ENCODE peak calls at places on chromosomes 16 and 17, in seven cellular contexts. One of them, this sample, is unnamed. For H3K4me1, the result is how much of the 10 kb centered on the place peaks cover.

GRCh38 chr16:27378871-27379580 is 22.9 kb upstream of the IL21R start:
- ATAC-seq in right cardiac atrium: no peak
- ATAC-seq in right lobe of liver: no peak
- ATAC-seq in heart right ventricle: no peak
- ATAC-seq in left lung: no peak
- ATAC-seq in upper lobe of left lung: no peak
- ATAC-seq in naive thymus-derived CD4-positive, alpha-beta T cell: no peak
- ATAC-seq in this sample: no peak

GRCh38 chr16:62738631-62739030 is 702.4 kb upstream of the CDH8 start:
- ATAC-seq in right cardiac atrium: peak
- ATAC-seq in right lobe of liver: no peak
- ATAC-seq in heart right ventricle: no peak
- ATAC-seq in left lung: no peak
- ATAC-seq in upper lobe of left lung: no peak
- ATAC-seq in naive thymus-derived CD4-positive, alpha-beta T cell: no peak
- ATAC-seq in this sample: no peak

GRCh38 chr17:31695456-31696090 is 163.5 kb downstream of the COPRS start:
- ATAC-seq in right cardiac atrium: peak
- ATAC-seq in right lobe of liver: no peak
- ATAC-seq in heart right ventricle: peak
- ATAC-seq in left lung: no peak
- ATAC-seq in upper lobe of left lung: no peak
- ATAC-seq in naive thymus-derived CD4-positive, alpha-beta T cell: no peak
- ATAC-seq in this sample: peak

GRCh38 chr17:76556759-76557367 is 17.0 kb downstream of the PRCD start:
- ATAC-seq in right cardiac atrium: peak
- ATAC-seq in right lobe of liver: peak
- ATAC-seq in heart right ventricle: peak
- ATAC-seq in left lung: peak
- ATAC-seq in upper lobe of left lung: peak
- ATAC-seq in naive thymus-derived CD4-positive, alpha-beta T cell: peak
- ATAC-seq in this sample: peak

GRCh38 chr17:16973760-16974540 is 2.0 kb upstream of the TNFRSF13B start:
- ATAC-seq in right cardiac atrium: no peak
- ATAC-seq in right lobe of liver: no peak
- ATAC-seq in heart right ventricle: no peak
- ATAC-seq in left lung: no peak
- ATAC-seq in upper lobe of left lung: no peak
- ATAC-seq in naive thymus-derived CD4-positive, alpha-beta T cell: peak
- ATAC-seq in this sample: no peak

GRCh38 chr16:68126395-68126794 is 41.2 kb downstream of the NFATC3 start:
- ATAC-seq in right cardiac atrium: no peak
- ATAC-seq in right lobe of liver: no peak
- ATAC-seq in heart right ventricle: no peak
- ATAC-seq in left lung: no peak
- ATAC-seq in upper lobe of left lung: no peak
- ATAC-seq in naive thymus-derived CD4-positive, alpha-beta T cell: no peak
- ATAC-seq in this sample: no peak

GRCh38 chr16:87686697-87687570 is 78.9 kb downstream of the KLHDC4 start:
- ATAC-seq in right cardiac atrium: no peak
- ATAC-seq in right lobe of liver: no peak
- ATAC-seq in heart right ventricle: no peak
- ATAC-seq in left lung: no peak
- ATAC-seq in upper lobe of left lung: no peak
- ATAC-seq in naive thymus-derived CD4-positive, alpha-beta T cell: no peak
- ATAC-seq in this sample: no peak

GRCh38 chr17:63356275-63356905 is 89.7 kb downstream of the CYB561 start:
- ATAC-seq in right cardiac atrium: peak
- ATAC-seq in right lobe of liver: no peak
- ATAC-seq in heart right ventricle: peak
- ATAC-seq in left lung: peak
- ATAC-seq in upper lobe of left lung: no peak
- ATAC-seq in naive thymus-derived CD4-positive, alpha-beta T cell: no peak
- ATAC-seq in this sample: peak

GRCh38 chr16:24853830-24854229 is 8.1 kb downstream of the SLC5A11 start:
- ATAC-seq in right cardiac atrium: peak
- ATAC-seq in right lobe of liver: no peak
- ATAC-seq in heart right ventricle: peak
- ATAC-seq in left lung: no peak
- ATAC-seq in upper lobe of left lung: no peak
- ATAC-seq in naive thymus-derived CD4-positive, alpha-beta T cell: no peak
- ATAC-seq in this sample: no peak

GRCh38 chr17:59762022-59762825 is 54.8 kb downstream of the VMP1 start:
- ATAC-seq in right cardiac atrium: no peak
- ATAC-seq in right lobe of liver: no peak
- ATAC-seq in heart right ventricle: no peak
- ATAC-seq in left lung: peak
- ATAC-seq in upper lobe of left lung: no peak
- ATAC-seq in naive thymus-derived CD4-positive, alpha-beta T cell: no peak
- ATAC-seq in this sample: no peak

GRCh38 chr17:82882715-82883446 is 43.1 kb upstream of the ZNF750 start:
- ATAC-seq in right cardiac atrium: peak
- ATAC-seq in right lobe of liver: peak
- ATAC-seq in heart right ventricle: no peak
- ATAC-seq in left lung: peak
- ATAC-seq in upper lobe of left lung: peak
- ATAC-seq in naive thymus-derived CD4-positive, alpha-beta T cell: peak
- ATAC-seq in this sample: no peak

GRCh38 chr17:12580640-12581039 is 85.0 kb upstream of the MYOCD start:
- ATAC-seq in right cardiac atrium: no peak
- ATAC-seq in right lobe of liver: no peak
- ATAC-seq in heart right ventricle: peak
- ATAC-seq in left lung: peak
- ATAC-seq in upper lobe of left lung: no peak
- ATAC-seq in naive thymus-derived CD4-positive, alpha-beta T cell: no peak
- ATAC-seq in this sample: no peak

GRCh38 chr16:81917375-81917774 is 93.9 kb downstream of the SDR42E1 start:
- ATAC-seq in right cardiac atrium: no peak
- ATAC-seq in right lobe of liver: no peak
- ATAC-seq in heart right ventricle: no peak
- ATAC-seq in left lung: no peak
- ATAC-seq in upper lobe of left lung: no peak
- ATAC-seq in naive thymus-derived CD4-positive, alpha-beta T cell: no peak
- ATAC-seq in this sample: no peak

GRCh38 chr16:10098991-10099390 is 83.2 kb downstream of the GRIN2A start:
- ATAC-seq in right cardiac atrium: no peak
- ATAC-seq in right lobe of liver: no peak
- ATAC-seq in heart right ventricle: no peak
- ATAC-seq in left lung: no peak
- ATAC-seq in upper lobe of left lung: no peak
- ATAC-seq in naive thymus-derived CD4-positive, alpha-beta T cell: no peak
- ATAC-seq in this sample: no peak

GRCh38 chr17:4261452-4261851 is 2.3 kb downstream of the ANKFY1 start:
- ATAC-seq in right cardiac atrium: no peak
- ATAC-seq in right lobe of liver: no peak
- ATAC-seq in heart right ventricle: no peak
- ATAC-seq in left lung: no peak
- ATAC-seq in upper lobe of left lung: no peak
- ATAC-seq in naive thymus-derived CD4-positive, alpha-beta T cell: no peak
- ATAC-seq in this sample: no peak

GRCh38 chr16:27237229-27238015 is 31.1 kb downstream of the NSMCE1 start:
- ATAC-seq in right cardiac atrium: peak
- ATAC-seq in right lobe of liver: peak
- ATAC-seq in heart right ventricle: peak
- ATAC-seq in left lung: peak
- ATAC-seq in upper lobe of left lung: peak
- ATAC-seq in naive thymus-derived CD4-positive, alpha-beta T cell: peak
- ATAC-seq in this sample: no peak

GRCh38 chr16:50695017-50696000 is 1.9 kb downstream of the NOD2 start:
- ATAC-seq in right cardiac atrium: peak
- ATAC-seq in right lobe of liver: peak
- ATAC-seq in heart right ventricle: no peak
- ATAC-seq in left lung: peak
- ATAC-seq in upper lobe of left lung: no peak
- ATAC-seq in naive thymus-derived CD4-positive, alpha-beta T cell: peak
- ATAC-seq in this sample: peak

GRCh38 chr16:54409982-54410381 is 123.4 kb upstream of the IRX3 start:
- ATAC-seq in right cardiac atrium: no peak
- ATAC-seq in right lobe of liver: no peak
- ATAC-seq in heart right ventricle: no peak
- ATAC-seq in left lung: no peak
- ATAC-seq in upper lobe of left lung: no peak
- ATAC-seq in naive thymus-derived CD4-positive, alpha-beta T cell: no peak
- ATAC-seq in this sample: no peak

GRCh38 chr16:50282010-50282538 is 15.7 kb downstream of the ADCY7 start:
- ATAC-seq in right cardiac atrium: peak
- ATAC-seq in right lobe of liver: peak
- ATAC-seq in heart right ventricle: peak
- ATAC-seq in left lung: peak
- ATAC-seq in upper lobe of left lung: peak
- ATAC-seq in naive thymus-derived CD4-positive, alpha-beta T cell: peak
- ATAC-seq in this sample: peak

GRCh38 chr16:71896688-71897368 is 1.5 kb downstream of the IST1 start:
- ATAC-seq in right cardiac atrium: no peak
- ATAC-seq in right lobe of liver: no peak
- ATAC-seq in heart right ventricle: no peak
- ATAC-seq in left lung: no peak
- ATAC-seq in upper lobe of left lung: no peak
- ATAC-seq in naive thymus-derived CD4-positive, alpha-beta T cell: no peak
- ATAC-seq in this sample: no peak
- H3K4me1 ChIP-seq in right cardiac atrium: under half
- H3K4me1 ChIP-seq in right lobe of liver: under half
- H3K4me1 ChIP-seq in heart right ventricle: under half
- H3K4me1 ChIP-seq in left lung: half or more
- H3K4me1 ChIP-seq in upper lobe of left lung: half or more
- H3K4me1 ChIP-seq in naive thymus-derived CD4-positive, alpha-beta T cell: under half
- H3K4me1 ChIP-seq in this sample: half or more

GRCh38 chr16:56935201-56935600 is 3.3 kb downstream of the HERPUD1 start:
- ATAC-seq in right cardiac atrium: no peak
- ATAC-seq in right lobe of liver: no peak
- ATAC-seq in heart right ventricle: no peak
- ATAC-seq in left lung: no peak
- ATAC-seq in upper lobe of left lung: no peak
- ATAC-seq in naive thymus-derived CD4-positive, alpha-beta T cell: no peak
- ATAC-seq in this sample: no peak
- H3K4me1 ChIP-seq in right cardiac atrium: under half
- H3K4me1 ChIP-seq in right lobe of liver: under half
- H3K4me1 ChIP-seq in heart right ventricle: half or more
- H3K4me1 ChIP-seq in left lung: half or more
- H3K4me1 ChIP-seq in upper lobe of left lung: half or more
- H3K4me1 ChIP-seq in naive thymus-derived CD4-positive, alpha-beta T cell: under half
- H3K4me1 ChIP-seq in this sample: under half

DNA sequence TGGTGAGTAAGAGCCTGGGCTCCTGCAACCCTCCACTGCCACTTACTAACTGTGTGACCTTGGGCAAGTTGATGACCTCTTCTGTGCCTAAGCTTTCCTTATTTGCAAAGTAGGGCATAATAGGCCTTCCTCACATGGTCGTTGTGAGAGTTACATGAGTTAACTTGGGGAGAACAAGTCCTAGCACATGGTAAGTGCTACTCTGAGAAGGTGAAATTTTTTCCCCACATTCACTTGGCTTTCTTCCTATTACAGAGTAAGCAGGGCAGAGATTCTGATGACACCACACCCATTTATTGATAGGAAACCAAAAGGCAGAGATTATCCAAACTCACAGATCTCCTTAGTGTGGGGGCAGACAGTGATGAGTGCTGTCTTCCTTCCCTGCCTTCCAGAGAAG is 1.6 kb downstream of the KCNH4 start:
- ATAC-seq in right cardiac atrium: no peak
- ATAC-seq in right lobe of liver: no peak
- ATAC-seq in heart right ventricle: no peak
- ATAC-seq in left lung: no peak
- ATAC-seq in upper lobe of left lung: no peak
- ATAC-seq in naive thymus-derived CD4-positive, alpha-beta T cell: no peak
- ATAC-seq in this sample: no peak
- H3K4me1 ChIP-seq in right cardiac atrium: under half
- H3K4me1 ChIP-seq in right lobe of liver: under half
- H3K4me1 ChIP-seq in heart right ventricle: under half
- H3K4me1 ChIP-seq in left lung: under half
- H3K4me1 ChIP-seq in upper lobe of left lung: under half
- H3K4me1 ChIP-seq in naive thymus-derived CD4-positive, alpha-beta T cell: under half
- H3K4me1 ChIP-seq in this sample: under half

GRCh38 chr17:74523308-74523707 is 8.0 kb downstream of the CD300LB start:
- ATAC-seq in right cardiac atrium: no peak
- ATAC-seq in right lobe of liver: no peak
- ATAC-seq in heart right ventricle: no peak
- ATAC-seq in left lung: no peak
- ATAC-seq in upper lobe of left lung: no peak
- ATAC-seq in naive thymus-derived CD4-positive, alpha-beta T cell: no peak
- ATAC-seq in this sample: no peak
- H3K4me1 ChIP-seq in right cardiac atrium: under half
- H3K4me1 ChIP-seq in right lobe of liver: under half
- H3K4me1 ChIP-seq in heart right ventricle: under half
- H3K4me1 ChIP-seq in left lung: half or more
- H3K4me1 ChIP-seq in upper lobe of left lung: under half
- H3K4me1 ChIP-seq in naive thymus-derived CD4-positive, alpha-beta T cell: under half
- H3K4me1 ChIP-seq in this sample: under half

DNA sequence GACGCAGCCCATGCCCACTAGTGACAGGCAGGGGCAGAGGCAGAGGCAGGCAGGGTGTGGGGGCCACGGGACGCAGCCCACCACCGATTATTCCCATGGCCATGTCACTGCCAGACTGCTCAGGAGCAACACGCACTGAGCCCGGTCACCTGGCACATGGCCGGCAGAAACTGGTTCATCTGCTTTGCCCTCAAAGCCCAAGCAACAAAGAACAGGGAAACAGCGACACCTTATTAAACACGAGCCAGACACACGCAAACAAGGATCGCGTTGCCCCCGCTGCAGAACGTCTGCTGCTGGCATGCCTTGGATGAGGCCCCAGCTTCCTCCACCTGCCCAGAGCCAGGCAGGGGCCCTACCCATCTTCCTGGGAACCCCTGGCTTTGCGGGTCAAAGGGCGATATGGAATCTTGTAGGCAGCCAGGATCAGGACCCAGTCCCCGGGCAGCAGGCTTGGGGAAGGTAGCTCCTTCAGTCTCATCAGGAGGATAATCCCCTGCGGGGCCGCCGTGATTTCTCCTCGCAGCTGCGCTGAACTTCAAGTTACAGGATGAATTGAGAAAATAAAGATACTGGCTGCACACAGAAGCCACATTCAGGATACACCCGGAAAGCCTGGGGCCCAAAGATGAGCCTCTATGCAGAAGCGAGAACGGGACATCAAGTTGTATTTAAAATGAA is 4.8 kb downstream of the TBC1D16 start:
- ATAC-seq in right cardiac atrium: no peak
- ATAC-seq in right lobe of liver: peak
- ATAC-seq in heart right ventricle: no peak
- ATAC-seq in left lung: peak
- ATAC-seq in upper lobe of left lung: peak
- ATAC-seq in naive thymus-derived CD4-positive, alpha-beta T cell: no peak
- ATAC-seq in this sample: no peak
- H3K4me1 ChIP-seq in right cardiac atrium: under half
- H3K4me1 ChIP-seq in right lobe of liver: under half
- H3K4me1 ChIP-seq in heart right ventricle: under half
- H3K4me1 ChIP-seq in left lung: half or more
- H3K4me1 ChIP-seq in upper lobe of left lung: half or more
- H3K4me1 ChIP-seq in naive thymus-derived CD4-positive, alpha-beta T cell: under half
- H3K4me1 ChIP-seq in this sample: under half

This sample was measured in gastroesophageal sphincter.